ENCODE peak calls at places on chromosome 15, in eight cellular contexts. N is A549, L is GM10248, Z is fibroblast of mammary gland, P is cardiac fibroblast, E is PC-3, U is GM13977, K is endothelial cell. Y is an unnamed sample.
A peak's percentile ranks its signal among the peaks of the same experiment; 100 is the strongest.

GRCh38 chr15:51030649-51031316 is 63.9 kb downstream of the TNFAIP8L3 start:
- DNase-seq in E (peak; percentile 92), P (peak; percentile 91), Z (peak; percentile 89), U (no peak), K (no peak), L (no peak), N (peak; percentile 67), Y (no peak)

GRCh38 chr15:75037685-75038084 is 14.3 kb downstream of the PPCDC start:
- DNase-seq in E (no peak), L (no peak), Z (peak; percentile 61), K (no peak), U (no peak), P (peak; percentile 15), N (no peak), Y (no peak)

GRCh38 chr15:77346637-77347036 is 73.3 kb downstream of the PEAK1 start:
- DNase-seq in E (peak; percentile 33), L (no peak), U (no peak), N (no peak), Z (no peak), K (no peak), P (no peak), Y (no peak)

GRCh38 chr15:62742409-62743171 is 300.0 kb upstream of the TPM1 start:
- DNase-seq in Z (peak; percentile 98), N (peak; percentile 70), E (peak; percentile 63), P (peak; percentile 95), K (peak; percentile 38), L (peak; percentile 60), U (peak; percentile 63), Y (peak; percentile 67)

GRCh38 chr15:48946088-48946839 is 17.5 kb downstream of the SHC4 start:
- DNase-seq in K (no peak), E (peak; percentile 84), P (peak; percentile 69), L (no peak), N (peak; percentile 4), U (no peak), Z (peak; percentile 54), Y (no peak)

GRCh38 chr15:68184616-68185470 is 20.3 kb downstream of the CALML4 start:
- DNase-seq in E (no peak), U (no peak), P (no peak), N (no peak), L (no peak), K (no peak), Z (no peak), Y (no peak)

GRCh38 chr15:46714959-46715358 is 1002.3 kb upstream of the SEMA6D start:
- DNase-seq in Z (no peak), P (no peak), U (no peak), L (no peak), N (no peak), E (no peak), K (no peak), Y (no peak)

GRCh38 chr15:77781131-77782051 is 148.7 kb upstream of the LINGO1 start:
- DNase-seq in L (no peak), N (no peak), K (no peak), E (no peak), U (no peak), P (no peak), Z (no peak), Y (no peak)

GRCh38 chr15:77525411-77525811 is 104.7 kb downstream of the HMG20A start:
- DNase-seq in L (no peak), N (no peak), P (no peak), E (no peak), U (no peak), K (no peak), Z (no peak), Y (no peak)

GRCh38 chr15:85035980-85036379 is 54.3 kb downstream of the PDE8A start:
- DNase-seq in P (no peak), L (no peak), N (no peak), U (no peak), Z (no peak), E (peak; percentile 18), K (no peak), Y (no peak)
- TF ChIP-seq CTCF in P (no peak), L (no peak), N (no peak), U (no peak), Z (no peak), E (no peak), K (no peak), Y (no peak)

GRCh38 chr15:34358367-34358766 is 8.6 kb downstream of the LPCAT4 start:
- DNase-seq in L (no peak), E (peak; percentile 44), P (peak; percentile 22), N (peak; percentile 82), Z (no peak), K (no peak), U (no peak), Y (peak; percentile 32)
- TF ChIP-seq CTCF in L (no peak), E (peak; percentile 62), P (peak; percentile 32), N (peak; percentile 35), Z (peak; percentile 31), K (no peak), U (no peak), Y (no peak)

GRCh38 chr15:55914446-55914845 is 79.0 kb downstream of the NEDD4 start:
- DNase-seq in N (no peak), Z (no peak), L (no peak), E (no peak), K (no peak), P (peak; percentile 53), U (no peak), Y (no peak)
- TF ChIP-seq CTCF in N (no peak), Z (no peak), L (no peak), E (no peak), K (no peak), P (no peak), U (no peak), Y (no peak)

DNA sequence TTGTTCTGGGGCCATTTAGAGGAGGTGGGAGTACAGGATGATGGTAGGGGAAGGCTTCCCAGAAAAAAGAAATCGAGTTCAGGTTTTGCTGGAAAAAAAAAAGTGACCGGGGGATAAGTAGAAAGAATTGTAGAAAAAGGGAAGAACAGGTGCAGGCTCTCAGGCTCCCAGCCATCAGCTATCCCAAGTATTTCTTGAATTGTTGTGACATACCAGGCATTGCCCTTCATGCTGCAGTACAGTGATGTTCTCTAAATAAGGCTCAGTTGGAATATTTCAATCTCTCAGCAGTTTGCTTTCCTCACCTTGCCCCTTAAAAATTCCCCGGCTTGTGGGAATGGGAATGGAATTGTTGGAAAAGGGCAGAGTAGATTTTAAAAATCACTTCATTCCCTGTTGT is 82.5 kb upstream of the RGMA start:
- DNase-seq in K (no peak), U (no peak), L (no peak), E (no peak), P (no peak), N (no peak), Z (no peak), Y (no peak)
- TF ChIP-seq CTCF in K (no peak), U (no peak), L (no peak), E (no peak), P (no peak), N (no peak), Z (no peak), Y (no peak)

DNA sequence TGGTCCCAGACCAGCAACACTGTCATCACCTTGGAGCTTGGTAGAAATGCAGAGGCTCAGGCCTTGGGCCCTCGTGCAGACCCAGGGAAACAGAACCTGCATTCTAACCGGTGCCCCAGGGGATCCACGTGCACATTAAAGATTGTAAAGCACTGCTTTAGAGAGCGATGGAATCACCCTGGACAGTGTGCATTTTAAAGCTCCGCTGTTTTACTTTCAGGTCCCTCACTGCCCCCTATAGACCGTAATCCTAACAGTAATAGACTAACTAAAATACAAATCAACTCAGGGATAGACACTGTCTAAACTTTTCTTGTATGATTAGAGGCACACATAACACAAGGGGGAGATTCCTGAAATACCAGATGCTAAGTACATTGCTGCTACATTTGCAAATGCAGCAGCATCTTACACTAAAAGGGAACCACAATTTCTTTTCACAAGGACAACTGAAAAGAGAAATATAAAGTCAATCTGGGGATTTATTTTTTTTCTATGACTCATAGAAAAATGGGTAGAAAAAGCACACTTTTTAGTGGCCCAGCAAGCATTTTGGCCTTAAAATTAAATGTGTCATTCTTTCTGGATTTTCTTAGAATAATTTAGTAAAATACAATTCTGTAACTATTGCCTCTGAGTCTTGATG is 10.5 kb upstream of the SH3GL3 start:
- DNase-seq in Z (peak; percentile 71), P (peak; percentile 75), L (no peak), E (peak; percentile 83), K (no peak), N (peak; percentile 68), U (peak; percentile 24), Y (no peak)
- TF ChIP-seq CTCF in Z (peak; percentile 71), P (peak; percentile 61), L (no peak), E (peak; percentile 83), K (peak; percentile 43), N (peak; percentile 71), U (peak; percentile 30), Y (peak; percentile 1)

Y was measured in GM13976.